ENCODE peak calls at places on chromosome 4, in four cellular contexts. E is amniotic stem cell, B is ELF-1, R is right lobe of liver. M is an unnamed sample.

GRCh38 chr4:5500165-5500564 is 208.2 kb downstream of the EVC2 start:
- DNase-seq in E (no peak), B (no peak), R (no peak), M (no peak)

GRCh38 chr4:132276185-132276584 is 872.9 kb upstream of the PCDH10 start:
- DNase-seq in E (no peak), B (no peak), R (no peak), M (no peak)

GRCh38 chr4:61375316-61375715 is 175.2 kb downstream of the ADGRL3 start:
- DNase-seq in E (no peak), B (no peak), R (no peak), M (no peak)

GRCh38 chr4:1406416-1406945 is at the start of gene NKX1-1:
- DNase-seq in E (no peak), B (peak), R (no peak), M (no peak)

GRCh38 chr4:77712675-77713074 is 106.5 kb downstream of the CNOT6L start:
- DNase-seq in E (no peak), B (no peak), R (no peak), M (no peak)

GRCh38 chr4:151031831-151032605 is 16.9 kb upstream of the LRBA start:
- DNase-seq in E (no peak), B (no peak), R (no peak), M (no peak)

GRCh38 chr4:81472249-81473085 is 760 bp upstream of the RASGEF1B start:
- DNase-seq in E (no peak), B (no peak), R (peak), M (no peak)

GRCh38 chr4:78190078-78190477 is 133.0 kb downstream of the FRAS1 start:
- DNase-seq in E (no peak), B (no peak), R (no peak), M (no peak)

GRCh38 chr4:35966558-35966957 is 277.8 kb downstream of the ARAP2 start:
- DNase-seq in E (no peak), B (no peak), R (no peak), M (no peak)

GRCh38 chr4:98508248-98508647 is 150.2 kb downstream of the TSPAN5 start:
- DNase-seq in E (no peak), B (no peak), R (no peak), M (no peak)